ENCODE peak calls at places on chromosomes 3 and 15, in four cellular contexts. Q is GM23248, W is hepatocyte, B is GM23338. K is an unnamed sample.

GRCh38 chr15:51130344-51130743 is 35.6 kb upstream of the TNFAIP8L3 start:
- DNase-seq in Q (no peak), W (no peak), B (no peak), K (no peak)

GRCh38 chr3:184822081-184822480 is 10.1 kb downstream of the VPS8 start:
- DNase-seq in Q (no peak), W (no peak), B (no peak), K (no peak)

GRCh38 chr15:66161108-66161507 is 92.4 kb downstream of the MEGF11 start:
- DNase-seq in Q (no peak), W (no peak), B (no peak), K (no peak)

GRCh38 chr15:71443538-71443937 is 328.3 kb downstream of the THSD4 start:
- DNase-seq in Q (peak; percentile 66), W (peak; percentile 71), B (peak; percentile 78), K (peak; percentile 45)

GRCh38 chr3:50612234-50612972 is 829 bp upstream of the CISH start:
- DNase-seq in Q (no peak), W (peak; percentile 38), B (no peak), K (no peak)

GRCh38 chr15:41559489-41560177 is 621 bp downstream of the TYRO3 start:
- DNase-seq in Q (peak; percentile 38), W (peak; percentile 45), B (no peak), K (no peak)

GRCh38 chr15:73024161-73024560 is 28.1 kb upstream of the NEO1 start:
- DNase-seq in Q (no peak), W (no peak), B (no peak), K (no peak)

GRCh38 chr3:189834462-189834861 is 203.3 kb downstream of the TP63 start:
- DNase-seq in Q (no peak), W (no peak), B (no peak), K (peak; percentile 4)

GRCh38 chr15:79067434-79067833 is 23.1 kb downstream of the RASGRF1 start:
- DNase-seq in Q (no peak), W (peak; percentile 67), B (no peak), K (no peak)

GRCh38 chr3:193803288-193803687 is 210.3 kb downstream of the OPA1 start:
- DNase-seq in Q (no peak), W (peak; percentile 50), B (no peak), K (no peak)

GRCh38 chr15:57114070-57114469 is 195.6 kb downstream of the TCF12 start:
- DNase-seq in Q (no peak), W (no peak), B (no peak), K (no peak)

GRCh38 chr15:40272713-40273056 is 10.2 kb downstream of the ANKRD63 start:
- DNase-seq in Q (no peak), W (no peak), B (no peak), K (peak; percentile 48)

GRCh38 chr3:193130576-193130975 is 110.4 kb upstream of the PLAAT1 start:
- DNase-seq in Q (no peak), W (no peak), B (no peak), K (no peak)

GRCh38 chr3:127043041-127043641 is 60.2 kb downstream of the PLXNA1 start:
- DNase-seq in Q (no peak), W (no peak), B (peak; percentile 54), K (peak; percentile 89)

GRCh38 chr3:114872056-114872455 is 275.0 kb downstream of the ZBTB20 start:
- DNase-seq in Q (peak; percentile 4), W (no peak), B (no peak), K (no peak)

GRCh38 chr15:77024273-77025065 is 29.5 kb downstream of the PSTPIP1 start:
- DNase-seq in Q (peak; percentile 63), W (peak; percentile 82), B (peak; percentile 82), K (peak; percentile 69)

GRCh38 chr3:1394188-1394587 is 301.4 kb downstream of the CNTN6 start:
- DNase-seq in Q (no peak), W (no peak), B (no peak), K (no peak)

GRCh38 chr15:39426552-39427532 is 154.0 kb upstream of the THBS1 start:
- DNase-seq in Q (peak; percentile 80), W (peak; percentile 30), B (no peak), K (no peak)

GRCh38 chr3:10145685-10146084 is 4.1 kb downstream of the VHL start:
- DNase-seq in Q (no peak), W (no peak), B (no peak), K (no peak)
- H3K27ac ChIP-seq in Q (no peak overlapping the region), W (no peak overlapping the region), B (peak overlapping the region; percentile 8), K (no peak overlapping the region)

GRCh38 chr3:183578179-183578578 is 22.7 kb upstream of the KLHL6 start:
- DNase-seq in Q (no peak), W (no peak), B (no peak), K (no peak)

GRCh38 chr3:183576487-183577107 is 21.1 kb upstream of the KLHL6 start:
- DNase-seq in Q (peak; percentile 61), W (peak; percentile 47), B (no peak), K (no peak)

GRCh38 chr3:183581496-183582155 is 26.1 kb upstream of the KLHL6 start:
- DNase-seq in Q (no peak), W (no peak), B (no peak), K (no peak)

GRCh38 chr3:183579967-183580720 is 24.6 kb upstream of the KLHL6 start:
- DNase-seq in Q (peak; percentile 30), W (peak; percentile 23), B (no peak), K (no peak)

GRCh38 chr3:183577336-183577735 is 21.8 kb upstream of the KLHL6 start:
- DNase-seq in Q (no peak), W (no peak), B (no peak), K (no peak)
- H3K9me2 ChIP-seq in Q (no peaks in the 10 kb centered on the region), W (no peaks in the 10 kb centered on the region), B (no peaks in the 10 kb centered on the region), K (no peaks in the 10 kb centered on the region)

DNA sequence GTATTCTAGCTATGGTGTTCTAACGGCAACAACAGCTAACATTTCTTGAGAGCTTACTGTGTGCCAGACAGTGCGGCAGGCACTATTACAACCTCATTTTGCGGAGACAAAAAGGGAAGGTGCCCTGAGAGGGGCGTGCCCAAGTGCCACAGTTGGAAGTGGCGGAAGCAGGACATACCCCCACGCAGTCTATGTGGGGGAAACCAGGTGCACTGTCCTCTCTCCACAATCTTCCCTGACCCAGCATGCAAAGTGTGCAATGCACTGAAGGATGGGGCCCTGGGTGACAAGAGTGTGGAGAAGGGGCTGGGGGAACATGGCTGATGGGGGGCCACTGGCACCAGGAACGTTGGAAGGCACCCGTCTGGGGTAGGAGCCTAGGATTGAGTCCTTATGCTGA is 8.6 kb downstream of the ANP32A start:
- DNase-seq in Q (no peak), W (no peak), B (no peak), K (no peak)
- H3K27ac ChIP-seq in Q (peak overlapping the region; percentile 76), W (peak overlapping the region; percentile 12), B (no peak overlapping the region), K (no peak overlapping the region)

GRCh38 chr3:138114988-138115971 is at the start of gene DZIP1L:
- DNase-seq in Q (peak; percentile 91), W (peak; percentile 81), B (peak; percentile 94), K (no peak)
- H3K9me2 ChIP-seq in Q (no peaks in the 10 kb centered on the region), W (no peaks in the 10 kb centered on the region), B (no peaks in the 10 kb centered on the region), K (no peaks in the 10 kb centered on the region)

DNA sequence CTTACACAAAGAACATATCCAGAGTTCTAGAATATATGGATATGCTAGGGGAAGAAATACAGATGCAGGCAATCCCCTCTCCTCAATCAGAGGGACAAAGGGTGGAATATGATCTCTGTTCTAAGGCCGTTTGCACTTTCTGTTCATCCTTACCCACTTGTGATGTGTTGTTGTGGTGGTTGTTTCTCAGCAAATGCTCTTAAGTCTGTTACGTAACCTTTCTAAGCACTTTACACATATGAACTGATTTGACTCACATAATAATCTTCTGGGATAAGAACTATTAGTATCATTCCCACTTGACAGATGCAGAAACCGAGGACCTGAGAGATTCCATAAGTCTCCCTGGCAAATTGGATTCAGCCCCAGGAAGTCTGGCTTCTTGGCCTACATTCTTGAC is 40.5 kb downstream of the NGRN start:
- DNase-seq in Q (no peak), W (no peak), B (no peak), K (no peak)
- H3K27ac ChIP-seq in Q (no peak overlapping the region), W (no peak overlapping the region), B (no peak overlapping the region), K (no peak overlapping the region)

DNA sequence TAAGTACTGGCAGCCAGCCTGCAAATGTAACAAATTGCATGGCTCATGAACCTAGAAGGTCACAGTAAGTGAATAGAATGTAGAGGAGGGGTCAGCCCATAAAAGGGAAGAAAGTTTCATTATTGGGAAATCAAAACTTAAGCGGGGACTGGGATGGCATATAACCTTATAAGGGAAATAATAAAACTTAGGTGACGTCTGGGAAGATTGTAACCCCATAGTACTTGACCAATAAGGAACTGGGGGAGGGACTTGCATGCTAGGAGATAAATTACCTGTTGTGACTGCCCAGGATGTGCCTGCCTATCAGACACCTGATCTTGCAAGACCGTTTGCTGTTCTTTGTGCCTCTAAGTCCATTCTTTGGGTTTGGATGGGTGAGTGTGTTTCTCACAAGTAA is 28.0 kb upstream of the MCTP2 start:
- DNase-seq in Q (no peak), W (no peak), B (peak; percentile 6), K (no peak)
- H3K9me2 ChIP-seq in Q (no peaks in the 10 kb centered on the region), W (no peaks in the 10 kb centered on the region), B (no peaks in the 10 kb centered on the region), K (no peaks in the 10 kb centered on the region)

GRCh38 chr15:55738715-55739114 is 4.2 kb downstream of the PRTG start:
- DNase-seq in Q (no peak), W (no peak), B (no peak), K (no peak)

GRCh38 chr15:55740981-55741591 is 1.9 kb downstream of the PRTG start:
- DNase-seq in Q (no peak), W (no peak), B (no peak), K (no peak)

GRCh38 chr15:55740479-55740878 is 2.5 kb downstream of the PRTG start:
- DNase-seq in Q (no peak), W (no peak), B (no peak), K (no peak)

GRCh38 chr15:55741592-55742497 is 1.1 kb downstream of the PRTG start:
- DNase-seq in Q (no peak), W (peak; percentile 64), B (peak; percentile 72), K (peak; percentile 7)

GRCh38 chr15:55739641-55740040 is 3.3 kb downstream of the PRTG start:
- DNase-seq in Q (no peak), W (no peak), B (no peak), K (no peak)
- H3K27ac ChIP-seq in Q (no peak overlapping the region), W (no peak overlapping the region), B (no peak overlapping the region), K (no peak overlapping the region)